ENCODE peak calls at places on chromosomes 12 and 14, in ten cellular contexts. One of them, this sample, is unnamed.

GRCh38 chr12:104682790-104683279 is 226.1 kb downstream of the CHST11 start:
- DNase-seq in right lobe of liver: no peak
- DNase-seq in GM10248: peak
- DNase-seq in GM23248: no peak
- DNase-seq in D341Med: no peak
- DNase-seq in amygdala: no peak
- DNase-seq in T-helper 17 cell: peak
- DNase-seq in HTR-8/SVneo: no peak
- DNase-seq in AG04450: no peak
- DNase-seq in adrenal gland: no peak
- DNase-seq in this sample: no peak

GRCh38 chr14:30957813-30958370 is 67.6 kb upstream of the AP4S1 start:
- DNase-seq in right lobe of liver: no peak
- DNase-seq in GM10248: no peak
- DNase-seq in GM23248: no peak
- DNase-seq in D341Med: no peak
- DNase-seq in amygdala: no peak
- DNase-seq in T-helper 17 cell: no peak
- DNase-seq in HTR-8/SVneo: no peak
- DNase-seq in AG04450: no peak
- DNase-seq in adrenal gland: no peak
- DNase-seq in this sample: no peak

GRCh38 chr12:120466560-120467315 is 2.8 kb downstream of the SRSF9 start:
- DNase-seq in right lobe of liver: no peak
- DNase-seq in GM10248: no peak
- DNase-seq in GM23248: peak
- DNase-seq in D341Med: no peak
- DNase-seq in amygdala: no peak
- DNase-seq in T-helper 17 cell: peak
- DNase-seq in HTR-8/SVneo: no peak
- DNase-seq in AG04450: no peak
- DNase-seq in adrenal gland: peak
- DNase-seq in this sample: no peak

GRCh38 chr12:39368096-39368495 is 74.8 kb downstream of the KIF21A start:
- DNase-seq in right lobe of liver: no peak
- DNase-seq in GM10248: no peak
- DNase-seq in GM23248: peak
- DNase-seq in D341Med: no peak
- DNase-seq in amygdala: no peak
- DNase-seq in T-helper 17 cell: no peak
- DNase-seq in HTR-8/SVneo: no peak
- DNase-seq in AG04450: no peak
- DNase-seq in adrenal gland: no peak
- DNase-seq in this sample: no peak

GRCh38 chr14:80434574-80435321 is 223.4 kb upstream of the DIO2 start:
- DNase-seq in right lobe of liver: peak
- DNase-seq in GM10248: no peak
- DNase-seq in GM23248: peak
- DNase-seq in D341Med: no peak
- DNase-seq in amygdala: no peak
- DNase-seq in T-helper 17 cell: no peak
- DNase-seq in HTR-8/SVneo: no peak
- DNase-seq in AG04450: no peak
- DNase-seq in adrenal gland: no peak
- DNase-seq in this sample: no peak

GRCh38 chr12:130752692-130753230 is 36.7 kb upstream of the RIMBP2 start:
- DNase-seq in right lobe of liver: no peak
- DNase-seq in GM10248: no peak
- DNase-seq in GM23248: no peak
- DNase-seq in D341Med: no peak
- DNase-seq in amygdala: no peak
- DNase-seq in T-helper 17 cell: no peak
- DNase-seq in HTR-8/SVneo: no peak
- DNase-seq in AG04450: no peak
- DNase-seq in adrenal gland: no peak
- DNase-seq in this sample: no peak

GRCh38 chr12:25800101-25800500 is 158.4 kb upstream of the RASSF8 start:
- DNase-seq in right lobe of liver: no peak
- DNase-seq in GM10248: no peak
- DNase-seq in GM23248: no peak
- DNase-seq in D341Med: no peak
- DNase-seq in amygdala: no peak
- DNase-seq in T-helper 17 cell: no peak
- DNase-seq in HTR-8/SVneo: no peak
- DNase-seq in AG04450: no peak
- DNase-seq in adrenal gland: no peak
- DNase-seq in this sample: no peak

GRCh38 chr14:101068293-101068957 is 164.9 kb upstream of the RTL1 start:
- DNase-seq in right lobe of liver: no peak
- DNase-seq in GM10248: no peak
- DNase-seq in GM23248: no peak
- DNase-seq in D341Med: no peak
- DNase-seq in amygdala: no peak
- DNase-seq in T-helper 17 cell: no peak
- DNase-seq in HTR-8/SVneo: no peak
- DNase-seq in AG04450: no peak
- DNase-seq in adrenal gland: peak
- DNase-seq in this sample: no peak

GRCh38 chr12:131368073-131369071 is 342.5 kb upstream of the SFSWAP start:
- DNase-seq in right lobe of liver: no peak
- DNase-seq in GM10248: no peak
- DNase-seq in GM23248: no peak
- DNase-seq in D341Med: no peak
- DNase-seq in amygdala: no peak
- DNase-seq in T-helper 17 cell: no peak
- DNase-seq in HTR-8/SVneo: no peak
- DNase-seq in AG04450: no peak
- DNase-seq in adrenal gland: no peak
- DNase-seq in this sample: no peak

GRCh38 chr14:99996951-99997571 is 68.2 kb upstream of the EVL start:
- DNase-seq in right lobe of liver: no peak
- DNase-seq in GM10248: no peak
- DNase-seq in GM23248: peak
- DNase-seq in D341Med: no peak
- DNase-seq in amygdala: no peak
- DNase-seq in T-helper 17 cell: no peak
- DNase-seq in HTR-8/SVneo: no peak
- DNase-seq in AG04450: no peak
- DNase-seq in adrenal gland: no peak
- DNase-seq in this sample: no peak

GRCh38 chr14:34732802-34733201 is 18.4 kb upstream of the CFL2 start:
- DNase-seq in right lobe of liver: no peak
- DNase-seq in GM10248: no peak
- DNase-seq in GM23248: no peak
- DNase-seq in D341Med: no peak
- DNase-seq in amygdala: no peak
- DNase-seq in T-helper 17 cell: no peak
- DNase-seq in HTR-8/SVneo: no peak
- DNase-seq in AG04450: no peak
- DNase-seq in adrenal gland: no peak
- DNase-seq in this sample: no peak

GRCh38 chr12:31682136-31682962 is 22.9 kb downstream of the ETFBKMT start:
- DNase-seq in right lobe of liver: peak
- DNase-seq in GM10248: peak
- DNase-seq in GM23248: peak
- DNase-seq in D341Med: peak
- DNase-seq in amygdala: no peak
- DNase-seq in T-helper 17 cell: peak
- DNase-seq in HTR-8/SVneo: peak
- DNase-seq in AG04450: peak
- DNase-seq in adrenal gland: peak
- DNase-seq in this sample: peak

GRCh38 chr12:64609543-64610091 is 678 bp upstream of the RASSF3 start:
- DNase-seq in right lobe of liver: no peak
- DNase-seq in GM10248: peak
- DNase-seq in GM23248: peak
- DNase-seq in D341Med: no peak
- DNase-seq in amygdala: no peak
- DNase-seq in T-helper 17 cell: no peak
- DNase-seq in HTR-8/SVneo: no peak
- DNase-seq in AG04450: no peak
- DNase-seq in adrenal gland: no peak
- DNase-seq in this sample: no peak

GRCh38 chr14:98886982-98887381 is 385.0 kb downstream of the BCL11B start:
- DNase-seq in right lobe of liver: no peak
- DNase-seq in GM10248: no peak
- DNase-seq in GM23248: no peak
- DNase-seq in D341Med: no peak
- DNase-seq in amygdala: no peak
- DNase-seq in T-helper 17 cell: no peak
- DNase-seq in HTR-8/SVneo: no peak
- DNase-seq in AG04450: no peak
- DNase-seq in adrenal gland: no peak
- DNase-seq in this sample: no peak

GRCh38 chr12:93292731-93293566 is 84.8 kb upstream of the NUDT4 start:
- DNase-seq in right lobe of liver: no peak
- DNase-seq in GM10248: no peak
- DNase-seq in GM23248: no peak
- DNase-seq in D341Med: no peak
- DNase-seq in amygdala: no peak
- DNase-seq in T-helper 17 cell: no peak
- DNase-seq in HTR-8/SVneo: no peak
- DNase-seq in AG04450: no peak
- DNase-seq in adrenal gland: no peak
- DNase-seq in this sample: peak

GRCh38 chr14:61151276-61151675 is 129.9 kb downstream of the TMEM30B start:
- DNase-seq in right lobe of liver: no peak
- DNase-seq in GM10248: no peak
- DNase-seq in GM23248: peak
- DNase-seq in D341Med: no peak
- DNase-seq in amygdala: no peak
- DNase-seq in T-helper 17 cell: no peak
- DNase-seq in HTR-8/SVneo: no peak
- DNase-seq in AG04450: no peak
- DNase-seq in adrenal gland: no peak
- DNase-seq in this sample: no peak

GRCh38 chr12:57079821-57080220 is 1.2 kb upstream of the NEMP1 start:
- DNase-seq in right lobe of liver: no peak
- DNase-seq in GM10248: no peak
- DNase-seq in GM23248: no peak
- DNase-seq in D341Med: no peak
- DNase-seq in amygdala: no peak
- DNase-seq in T-helper 17 cell: no peak
- DNase-seq in HTR-8/SVneo: no peak
- DNase-seq in AG04450: no peak
- DNase-seq in adrenal gland: no peak
- DNase-seq in this sample: no peak

GRCh38 chr12:126051611-126052107 is 986.4 kb downstream of the AACS start:
- DNase-seq in right lobe of liver: no peak
- DNase-seq in GM10248: no peak
- DNase-seq in GM23248: peak
- DNase-seq in D341Med: no peak
- DNase-seq in amygdala: no peak
- DNase-seq in T-helper 17 cell: no peak
- DNase-seq in HTR-8/SVneo: no peak
- DNase-seq in AG04450: no peak
- DNase-seq in adrenal gland: no peak
- DNase-seq in this sample: peak

GRCh38 chr12:45209784-45210183 is 6.1 kb upstream of the ANO6 start:
- DNase-seq in right lobe of liver: no peak
- DNase-seq in GM10248: no peak
- DNase-seq in GM23248: no peak
- DNase-seq in D341Med: no peak
- DNase-seq in amygdala: no peak
- DNase-seq in T-helper 17 cell: no peak
- DNase-seq in HTR-8/SVneo: no peak
- DNase-seq in AG04450: no peak
- DNase-seq in adrenal gland: no peak
- DNase-seq in this sample: no peak

GRCh38 chr14:79165460-79166080 is 995.4 kb downstream of the NRXN3 start:
- DNase-seq in right lobe of liver: no peak
- DNase-seq in GM10248: no peak
- DNase-seq in GM23248: no peak
- DNase-seq in D341Med: peak
- DNase-seq in amygdala: no peak
- DNase-seq in T-helper 17 cell: no peak
- DNase-seq in HTR-8/SVneo: no peak
- DNase-seq in AG04450: no peak
- DNase-seq in adrenal gland: no peak
- DNase-seq in this sample: no peak

This sample was measured in retinal pigment epithelial cell.